ENCODE peak calls at places on chromosomes 3 and 15, in five cellular contexts. E is tibial artery, N is breast epithelium, O is tibial nerve, S is GM23248. U is an unnamed sample. For H3K4me1, the result is how much of the 10 kb centered on the place peaks cover.

GRCh38 chr15:101437209-101437608 is 52.3 kb downstream of the PCSK6 start:
- DNase-seq in E (no peak), N (no peak), O (no peak), S (no peak), U (no peak)

GRCh38 chr3:109241459-109241858 is 74.9 kb downstream of the DPPA2 start:
- DNase-seq in O (no peak), E (no peak), S (no peak), N (no peak), U (no peak)

GRCh38 chr3:85068911-85069310 is 110.1 kb downstream of the CADM2 start:
- DNase-seq in S (no peak), E (no peak), O (no peak), N (no peak), U (no peak)

GRCh38 chr3:16770792-16771191 is 114.0 kb upstream of the PLCL2 start:
- DNase-seq in O (no peak), E (no peak), N (no peak), S (no peak), U (no peak)

GRCh38 chr15:60957111-60957510 is 272.0 kb downstream of the RORA start:
- DNase-seq in S (no peak), E (no peak), O (no peak), N (no peak), U (no peak)

GRCh38 chr3:14620512-14620911 is 31.1 kb upstream of the CCDC174 start:
- DNase-seq in S (no peak), N (no peak), E (no peak), O (no peak), U (peak)

GRCh38 chr3:131174752-131175151 is 148.1 kb downstream of the NEK11 start:
- DNase-seq in O (no peak), N (no peak), E (no peak), S (peak), U (no peak)

GRCh38 chr3:42855547-42856380 is 19.9 kb downstream of the CYP8B1 start:
- DNase-seq in S (no peak), O (no peak), N (no peak), E (no peak), U (no peak)

GRCh38 chr3:172317984-172318383 is 130.3 kb downstream of the GHSR start:
- DNase-seq in N (peak), O (no peak), S (peak), E (no peak), U (no peak)

GRCh38 chr3:11508346-11509174 is 135.2 kb downstream of the VGLL4 start:
- DNase-seq in S (no peak), N (no peak), O (no peak), E (no peak), U (no peak)

GRCh38 chr3:89578253-89578529 is 470.8 kb downstream of the EPHA3 start:
- DNase-seq in N (no peak), S (no peak), O (no peak), E (no peak), U (no peak)

GRCh38 chr3:116139607-116140006 is 305.7 kb downstream of the LSAMP start:
- DNase-seq in E (no peak), S (peak), N (no peak), O (no peak), U (no peak)

GRCh38 chr3:171388537-171388936 is 71.7 kb downstream of the TNIK start:
- DNase-seq in E (no peak), S (no peak), N (no peak), O (no peak), U (no peak)

GRCh38 chr3:129690406-129690805 is 83.9 kb upstream of the PLXND1 start:
- DNase-seq in N (no peak), E (no peak), S (peak), O (no peak), U (no peak)

GRCh38 chr3:105429034-105429762 is 62.5 kb downstream of the ALCAM start:
- DNase-seq in S (peak), N (no peak), O (no peak), E (no peak), U (no peak)

GRCh38 chr15:36658905-36659304 is 79.5 kb downstream of the CDIN1 start:
- DNase-seq in S (no peak), E (no peak), O (no peak), N (no peak), U (no peak)

GRCh38 chr3:30904986-30905385 is 10.5 kb upstream of the GADL1 start:
- DNase-seq in N (no peak), E (no peak), S (peak), O (no peak), U (no peak)

GRCh38 chr15:55708720-55709119 is 34.2 kb downstream of the PRTG start:
- DNase-seq in O (no peak), N (no peak), S (no peak), E (no peak), U (no peak)

GRCh38 chr3:184371570-184372018 is 6.4 kb downstream of the THPO start:
- DNase-seq in N (peak), S (peak), E (peak), O (no peak), U (peak)

GRCh38 chr3:56424885-56425284 is 43.4 kb downstream of the ERC2 start:
- DNase-seq in S (no peak), E (no peak), N (no peak), O (no peak), U (no peak)

GRCh38 chr3:52039846-52040245 is 16.5 kb downstream of the DUSP7 start:
- DNase-seq in E (peak), N (peak), S (no peak), O (peak), U (peak)

GRCh38 chr3:173584093-173584833 is 186.7 kb downstream of the NLGN1 start:
- DNase-seq in E (no peak), S (peak), N (no peak), O (no peak), U (no peak)

GRCh38 chr15:29774900-29775299 is 47.4 kb downstream of the TJP1 start:
- DNase-seq in E (no peak), N (no peak), S (peak), O (no peak), U (no peak)

GRCh38 chr3:184360834-184361531 is 422 bp downstream of the CLCN2 start:
- DNase-seq in N (no peak), E (no peak), S (no peak), O (no peak), U (no peak)

GRCh38 chr15:98174286-98174685 is 213.8 kb downstream of the ARRDC4 start:
- DNase-seq in S (no peak), O (no peak), E (no peak), N (no peak), U (no peak)

GRCh38 chr3:172139528-172140276 is 100.3 kb downstream of the FNDC3B start:
- DNase-seq in N (no peak), O (no peak), S (no peak), E (no peak), U (no peak)

GRCh38 chr3:178392553-178392952 is 143.7 kb upstream of the KCNMB2 start:
- DNase-seq in E (no peak), O (no peak), S (peak), N (no peak), U (no peak)

GRCh38 chr3:32424581-32425250 is 33.1 kb downstream of the CMTM7 start:
- DNase-seq in E (no peak), S (no peak), O (no peak), N (peak), U (no peak)

GRCh38 chr3:13072239-13073041 is 789 bp downstream of the IQSEC1 start:
- DNase-seq in E (peak), O (no peak), N (peak), S (no peak), U (no peak)

GRCh38 chr3:115324056-115324455 is 177.0 kb upstream of the ZBTB20 start:
- DNase-seq in O (no peak), N (no peak), E (no peak), S (no peak), U (no peak)

GRCh38 chr3:45677045-45677436 is 12.2 kb upstream of the SACM1L start:
- DNase-seq in O (no peak), N (peak), S (peak), E (no peak), U (no peak)

GRCh38 chr3:66037330-66037985 is 1.3 kb downstream of the MAGI1 start:
- DNase-seq in O (no peak), S (peak), E (peak), N (peak), U (peak)

GRCh38 chr15:77454265-77454664 is 33.6 kb downstream of the HMG20A start:
- DNase-seq in N (no peak), S (peak), O (no peak), E (no peak), U (no peak)

GRCh38 chr15:96068897-96069296 is 261.6 kb upstream of the NR2F2 start:
- DNase-seq in E (no peak), S (no peak), O (no peak), N (no peak), U (no peak)

GRCh38 chr15:34753236-34753894 is 1.4 kb downstream of the GJD2 start:
- DNase-seq in N (no peak), S (peak), E (no peak), O (no peak), U (no peak)

GRCh38 chr3:148631124-148631903 is 66.4 kb upstream of the AGTR1 start:
- DNase-seq in O (no peak), S (peak), N (no peak), E (no peak), U (no peak)

GRCh38 chr3:149970716-149971402 is at the start of gene PFN2:
- DNase-seq in O (peak), S (peak), N (peak), E (peak), U (peak)

GRCh38 chr3:133944641-133945441 is 49.2 kb upstream of the RAB6B start:
- DNase-seq in S (peak), O (no peak), N (peak), E (peak), U (no peak)

GRCh38 chr15:70852501-70853269 is 1.3 kb downstream of the LARP6 start:
- DNase-seq in O (no peak), N (no peak), S (peak), E (no peak), U (no peak)

GRCh38 chr15:41734079-41734478 is 40.2 kb upstream of the MAPKBP1 start:
- DNase-seq in E (no peak), N (no peak), O (no peak), S (peak), U (no peak)

GRCh38 chr15:41732487-41732886 is 41.8 kb upstream of the MAPKBP1 start:
- DNase-seq in O (no peak), S (no peak), N (no peak), E (no peak), U (no peak)

GRCh38 chr15:41730543-41730942 is 43.7 kb upstream of the MAPKBP1 start:
- DNase-seq in S (no peak), E (no peak), N (no peak), O (no peak), U (no peak)

DNA sequence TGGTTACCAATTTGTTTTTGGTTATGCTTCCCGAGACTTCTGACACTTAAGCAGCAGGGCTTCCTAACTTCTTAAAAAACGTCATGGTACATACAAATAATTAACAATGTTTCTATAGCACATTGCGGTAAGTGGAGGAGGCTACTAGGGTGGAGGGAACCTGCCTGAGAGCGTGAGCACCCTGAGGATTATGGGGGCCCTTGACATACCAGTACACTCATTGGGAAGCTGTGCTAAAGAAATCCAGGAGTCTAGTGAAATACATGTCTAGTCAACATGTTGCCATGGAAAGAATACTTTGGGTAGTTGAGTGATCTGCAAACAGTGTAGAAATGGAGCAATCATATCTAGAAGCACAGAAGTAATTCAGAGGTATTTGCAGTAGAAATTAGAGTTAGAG is 39.3 kb upstream of the MAPKBP1 start:
- DNase-seq in S (no peak), N (no peak), E (no peak), O (no peak), U (no peak)
- H3K4me3 ChIP-seq in S (no peak), N (no peak), E (no peak), O (no peak), U (no peak)

GRCh38 chr3:99646107-99646435 is 7.7 kb downstream of the COL8A1 start:
- DNase-seq in S (no peak), E (no peak), N (no peak), O (no peak), U (no peak)
- H3K27ac ChIP-seq in S (peak), E (peak), N (peak), O (peak), U (no peak)

GRCh38 chr15:85627245-85627935 is 167.3 kb downstream of the KLHL25 start:
- DNase-seq in O (no peak), N (no peak), E (no peak), S (no peak), U (no peak)

GRCh38 chr15:85623648-85624047 is 171.1 kb downstream of the KLHL25 start:
- DNase-seq in S (peak), E (no peak), O (no peak), N (no peak), U (no peak)

GRCh38 chr15:85625856-85626255 is 168.9 kb downstream of the KLHL25 start:
- DNase-seq in S (peak), N (no peak), O (no peak), E (no peak), U (no peak)

GRCh38 chr15:85624241-85624855 is 170.4 kb downstream of the KLHL25 start:
- DNase-seq in O (no peak), E (no peak), S (peak), N (no peak), U (no peak)

DNA sequence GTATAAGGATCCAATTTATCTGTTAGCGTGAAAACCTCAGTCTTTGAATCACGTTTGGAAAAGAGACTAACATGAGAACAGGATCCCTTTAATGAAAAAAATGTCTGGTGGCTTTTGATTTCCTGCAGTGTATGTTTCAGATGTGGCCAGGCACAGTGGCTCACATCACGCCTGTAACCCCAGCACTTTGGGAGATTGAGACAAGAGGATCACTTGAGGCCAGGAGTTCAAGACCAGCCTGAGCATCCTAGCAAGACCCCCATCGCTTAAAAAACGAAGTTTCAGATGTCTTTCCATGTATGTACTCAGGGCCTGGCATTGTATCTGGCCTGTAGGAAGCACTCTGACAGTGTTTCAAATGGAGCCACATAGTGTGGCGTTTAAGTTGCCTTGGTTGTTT is 169.3 kb downstream of the KLHL25 start:
- DNase-seq in E (no peak), S (no peak), O (no peak), N (no peak), U (no peak)
- H3K4me1 ChIP-seq in E (under half), S (half or more), O (under half), N (under half), U (under half)

DNA sequence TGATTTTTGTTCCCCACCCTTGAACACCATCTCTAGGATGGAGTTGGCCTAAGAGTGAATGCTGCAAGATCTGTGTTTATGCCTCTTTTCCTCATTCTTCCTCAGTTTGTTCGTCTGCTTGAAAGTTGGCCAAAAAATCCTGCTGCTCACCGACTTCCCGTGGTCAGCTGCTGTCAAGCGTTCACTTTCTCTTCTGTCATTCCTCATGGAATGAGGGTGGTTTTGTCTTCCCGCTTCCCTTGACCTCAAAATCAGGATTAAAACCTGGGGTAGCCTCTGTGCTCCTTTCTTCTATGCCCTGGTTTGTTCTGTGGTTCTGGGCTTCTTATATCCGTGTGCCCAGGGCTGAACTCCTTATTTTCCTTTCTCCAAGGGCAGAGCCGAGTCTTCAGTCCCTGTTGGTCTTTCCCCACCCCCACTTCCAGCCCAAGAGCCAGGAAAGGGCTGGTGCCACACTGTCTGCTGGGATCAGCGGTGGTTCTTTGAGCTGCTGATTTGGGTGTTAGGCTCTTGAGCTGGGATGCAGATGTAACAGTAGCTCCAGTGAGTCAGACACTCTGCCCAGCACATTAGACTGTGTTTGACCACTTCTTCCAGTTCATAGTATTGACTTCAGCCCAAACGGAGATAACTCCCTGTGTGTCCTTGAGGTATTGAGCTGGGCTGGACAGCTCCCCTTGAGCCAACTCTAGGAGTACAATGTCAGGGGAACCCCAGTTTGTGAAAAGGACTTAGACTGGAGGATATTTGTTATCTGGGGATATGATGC is 2.3 kb downstream of the SERF2 start:
- DNase-seq in O (no peak), S (peak), N (no peak), E (no peak), U (no peak)
- H3K4me3 ChIP-seq in O (no peak), S (peak), N (no peak), E (no peak), U (no peak)

GRCh38 chr15:41256103-41256502 is 25.0 kb downstream of the CHP1 start:
- DNase-seq in S (no peak), O (no peak), E (no peak), N (no peak), U (no peak)
- H3K27ac ChIP-seq in S (no peak), O (no peak), E (no peak), N (no peak), U (peak)

GRCh38 chr15:90187257-90187868 is 13.8 kb upstream of the SEMA4B start:
- DNase-seq in N (no peak), O (no peak), S (no peak), E (no peak), U (no peak)

GRCh38 chr15:90190606-90191343 is 10.4 kb upstream of the SEMA4B start:
- DNase-seq in E (no peak), N (peak), S (no peak), O (no peak), U (no peak)

GRCh38 chr15:90191344-90191687 is 9.8 kb upstream of the SEMA4B start:
- DNase-seq in O (no peak), N (no peak), S (no peak), E (no peak), U (no peak)

GRCh38 chr15:90189781-90190467 is 11.2 kb upstream of the SEMA4B start:
- DNase-seq in N (no peak), S (no peak), O (no peak), E (no peak), U (no peak)

DNA sequence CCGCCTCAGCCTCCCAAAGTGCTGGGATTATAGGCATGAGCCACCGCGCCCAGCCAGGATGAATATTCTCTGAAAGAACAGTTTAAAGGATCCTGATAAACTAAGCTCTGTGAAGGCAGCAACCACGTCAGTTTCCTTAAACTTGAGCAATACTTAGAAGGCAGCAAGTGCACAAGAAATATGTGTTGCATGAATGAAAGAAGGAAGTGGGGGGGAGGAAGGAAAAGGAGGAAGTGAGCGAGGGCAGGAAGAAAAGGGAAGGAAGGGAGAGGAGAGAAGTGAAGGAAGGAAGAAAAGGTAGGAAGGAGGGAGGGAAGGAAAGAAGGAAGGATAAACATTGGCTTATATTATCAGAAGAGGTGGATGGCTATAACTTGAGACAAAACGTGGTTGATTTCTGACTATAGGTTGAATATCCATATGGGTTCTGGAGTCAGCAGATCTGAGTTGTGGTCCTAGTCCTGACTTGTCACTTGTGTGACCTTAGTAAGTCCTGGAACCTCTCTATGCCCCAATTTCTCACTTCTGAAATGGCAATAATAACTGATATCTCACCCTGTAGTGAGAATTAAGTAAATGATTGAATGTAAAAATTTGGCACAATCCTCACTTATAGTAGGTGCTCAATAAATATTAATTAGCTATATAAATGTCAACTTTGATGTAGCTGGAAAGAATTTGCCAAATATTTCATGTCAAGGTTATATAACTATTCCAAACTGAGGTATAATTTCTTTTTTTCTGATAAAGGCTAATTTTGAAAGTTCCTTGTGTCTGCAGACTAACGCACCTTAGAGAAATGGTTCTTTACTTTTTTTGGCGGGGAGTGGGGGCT is 12.0 kb upstream of the SEMA4B start:
- DNase-seq in S (no peak), O (no peak), E (no peak), N (no peak), U (no peak)
- H3K4me1 ChIP-seq in S (under half), O (under half), E (under half), N (under half), U (under half)